ENCODE peak calls at places on chromosomes 6 and 20, in nine cellular contexts. X is iris pigment epithelial cell, T is AG10803, S is right cardiac atrium, D is Caki2, L is COR-L47, G is EH, O is lung microvascular endothelial cell, Y is NCI-H460. J is an unnamed sample.

GRCh38 chr20:49507741-49508434 is 25.4 kb upstream of the KCNB1 start:
- DNase-seq in D (no peak), O (no peak), T (no peak), S (no peak), G (no peak), Y (no peak), X (no peak), L (no peak), J (no peak)

GRCh38 chr6:129069006-129069405 is 186.1 kb downstream of the LAMA2 start:
- DNase-seq in T (peak; percentile 8), D (no peak), S (no peak), X (no peak), L (no peak), G (peak; percentile 2), O (no peak), Y (no peak), J (no peak)

GRCh38 chr6:99746261-99746895 is 139.7 kb downstream of the PRDM13 start:
- DNase-seq in O (peak; percentile 81), X (peak; percentile 82), S (peak; percentile 16), T (peak; percentile 80), D (peak; percentile 45), G (peak; percentile 75), L (peak; percentile 65), Y (peak; percentile 64), J (peak; percentile 74)

GRCh38 chr6:113994934-113995342 is 24.0 kb upstream of the HDAC2 start:
- DNase-seq in X (peak; percentile 82), D (peak; percentile 41), O (peak; percentile 88), Y (peak; percentile 43), L (peak; percentile 61), S (no peak), T (peak; percentile 95), G (peak; percentile 94), J (peak; percentile 87)

GRCh38 chr6:136846046-136846445 is 23.7 kb downstream of the PEX7 start:
- DNase-seq in Y (peak; percentile 13), G (peak; percentile 57), X (peak; percentile 74), O (peak; percentile 77), T (peak; percentile 65), D (peak; percentile 12), S (no peak), L (peak; percentile 15), J (peak; percentile 73)

GRCh38 chr20:31712564-31713311 is 9.9 kb downstream of the BCL2L1 start:
- DNase-seq in T (peak; percentile 89), L (peak; percentile 63), D (peak; percentile 99), G (peak; percentile 89), X (peak; percentile 74), O (peak; percentile 73), Y (no peak), S (peak; percentile 87), J (peak; percentile 95)

GRCh38 chr6:157813191-157813590 is 9.9 kb upstream of the SNX9 start:
- DNase-seq in O (peak; percentile 21), L (no peak), G (peak; percentile 45), S (peak; percentile 28), T (no peak), Y (no peak), X (no peak), D (no peak), J (no peak)

GRCh38 chr6:15675537-15676170 is 12.8 kb upstream of the DTNBP1 start:
- DNase-seq in Y (no peak), X (no peak), O (no peak), D (no peak), T (no peak), L (no peak), S (no peak), G (no peak), J (no peak)

GRCh38 chr6:157148391-157149323 is 174.7 kb downstream of the TMEM242 start:
- DNase-seq in O (peak; percentile 94), D (peak; percentile 84), S (peak; percentile 70), Y (no peak), T (peak; percentile 93), G (peak; percentile 96), X (peak; percentile 97), L (no peak), J (peak; percentile 96)

GRCh38 chr20:57695012-57695411 is 14.8 kb downstream of the PMEPA1 start:
- DNase-seq in Y (no peak), G (no peak), X (peak; percentile 28), D (peak; percentile 58), S (no peak), O (no peak), T (no peak), L (no peak), J (peak; percentile 80)

GRCh38 chr20:50528804-50529351 is 18.7 kb downstream of the PTPN1 start:
- DNase-seq in T (peak; percentile 45), S (no peak), L (no peak), O (peak; percentile 58), D (no peak), Y (no peak), X (peak; percentile 70), G (peak; percentile 74), J (no peak)

GRCh38 chr6:138692058-138692977 is 81.3 kb upstream of the CCDC28A start:
- DNase-seq in G (peak; percentile 63), L (peak; percentile 20), X (peak; percentile 65), S (peak; percentile 75), T (peak; percentile 53), Y (no peak), D (peak; percentile 74), O (peak; percentile 86), J (no peak)

GRCh38 chr20:37714973-37715657 is 21.3 kb downstream of the CTNNBL1 start:
- DNase-seq in O (no peak), T (peak; percentile 38), G (peak; percentile 74), Y (no peak), L (no peak), X (peak; percentile 84), D (no peak), S (no peak), J (peak; percentile 55)

GRCh38 chr6:18053071-18053475 is 65.6 kb upstream of the KIF13A start:
- DNase-seq in G (peak; percentile 66), X (peak; percentile 84), T (peak; percentile 88), Y (no peak), L (no peak), S (no peak), D (no peak), O (no peak), J (no peak)

GRCh38 chr20:53725575-53725970 is 131.9 kb upstream of the ZNF217 start:
- DNase-seq in S (no peak), L (no peak), O (no peak), Y (no peak), D (no peak), X (no peak), G (no peak), T (no peak), J (no peak)

J was measured in renal cortical epithelial cell.